ENCODE peak calls at places on chromosomes 4 and X, in seven cellular contexts. Q is heart left ventricle, I is esophagus squamous epithelium, H is left lung, S is left ventricle myocardium inferior, E is thyroid gland, V is K562. A is an unnamed sample.

GRCh38 chr4:112910109-112910736 is 139.2 kb upstream of the ANK2 start:
- DNase-seq in Q (no peak), I (no peak), H (no peak), S (no peak), E (peak; percentile 12), V (no peak), A (no peak)

GRCh38 chr4:176436500-176436973 is 116.8 kb downstream of the SPCS3 start:
- DNase-seq in Q (no peak), I (no peak), H (no peak), S (no peak), E (no peak), V (no peak), A (no peak)

GRCh38 chrX:9955506-9955905 is 11.7 kb upstream of the CLDN34 start:
- DNase-seq in Q (no peak), I (no peak), H (no peak), S (no peak), E (no peak), V (no peak), A (no peak)

GRCh38 chr4:6111354-6111930 is 88.9 kb downstream of the JAKMIP1 start:
- DNase-seq in Q (no peak), I (no peak), H (no peak), S (no peak), E (no peak), V (no peak), A (no peak)

GRCh38 chr4:25654971-25655963 is at the start of gene SLC34A2:
- DNase-seq in Q (no peak), I (no peak), H (peak; percentile 68), S (no peak), E (peak; percentile 70), V (no peak), A (peak; percentile 23)

GRCh38 chrX:12080265-12080664 is 58.0 kb upstream of the FRMPD4 start:
- DNase-seq in Q (no peak), I (no peak), H (no peak), S (no peak), E (no peak), V (peak; percentile 8), A (no peak)

GRCh38 chrX:13716455-13716854 is 18.0 kb downstream of the TRAPPC2 start:
- DNase-seq in Q (no peak), I (no peak), H (no peak), S (no peak), E (no peak), V (no peak), A (no peak)

GRCh38 chrX:69386681-69387080 is 117.4 kb upstream of the NALF2 start:
- DNase-seq in Q (no peak), I (no peak), H (no peak), S (no peak), E (no peak), V (no peak), A (no peak)

GRCh38 chrX:18707442-18708049 is at the start of gene PPEF1:
- DNase-seq in Q (no peak), I (no peak), H (no peak), S (no peak), E (no peak), V (no peak), A (no peak)

GRCh38 chr4:53089940-53090729 is 228.0 kb downstream of the RASL11B start:
- DNase-seq in Q (no peak), I (no peak), H (no peak), S (no peak), E (no peak), V (no peak), A (no peak)

DNA sequence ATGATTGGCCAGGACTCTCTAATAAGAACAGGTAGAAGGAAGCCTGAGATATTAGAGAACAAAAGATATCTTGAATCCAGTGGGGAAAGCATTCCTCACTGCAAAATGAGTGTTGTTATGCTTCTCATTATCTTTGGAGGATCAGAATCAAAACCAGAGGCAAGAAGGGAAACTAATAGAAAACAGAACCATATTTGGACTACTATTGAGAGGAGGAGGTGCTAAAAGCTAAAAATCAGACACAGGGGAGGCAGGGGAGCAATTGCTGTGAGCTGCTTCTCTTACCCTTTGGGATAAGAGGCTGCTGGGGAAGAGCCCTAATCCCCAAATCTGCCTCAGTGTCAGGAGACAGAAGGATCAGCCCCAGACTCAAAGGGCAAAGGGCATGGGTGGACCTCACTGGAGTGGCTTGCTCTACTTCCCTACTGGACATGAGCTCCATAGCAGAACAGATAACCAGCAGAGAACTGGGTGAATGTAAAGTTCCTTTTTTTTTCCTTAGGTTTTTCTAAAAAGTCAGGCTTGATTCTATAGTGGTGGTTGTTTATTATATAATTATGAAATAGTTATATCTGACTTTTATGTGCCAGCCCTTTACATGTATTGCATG is 60.1 kb downstream of the SEPTIN11 start:
- DNase-seq in Q (no peak), I (no peak), H (no peak), S (no peak), E (no peak), V (no peak), A (no peak)
- H3K4me1 ChIP-seq in Q (peaks cover 25% of the 10 kb centered on the region), I (peaks cover 4% of the 10 kb centered on the region), H (peaks cover 18% of the 10 kb centered on the region), S (peaks cover 53% of the 10 kb centered on the region), E (peaks cover 43% of the 10 kb centered on the region), V (no peaks in the 10 kb centered on the region), A (peaks cover 8% of the 10 kb centered on the region)

DNA sequence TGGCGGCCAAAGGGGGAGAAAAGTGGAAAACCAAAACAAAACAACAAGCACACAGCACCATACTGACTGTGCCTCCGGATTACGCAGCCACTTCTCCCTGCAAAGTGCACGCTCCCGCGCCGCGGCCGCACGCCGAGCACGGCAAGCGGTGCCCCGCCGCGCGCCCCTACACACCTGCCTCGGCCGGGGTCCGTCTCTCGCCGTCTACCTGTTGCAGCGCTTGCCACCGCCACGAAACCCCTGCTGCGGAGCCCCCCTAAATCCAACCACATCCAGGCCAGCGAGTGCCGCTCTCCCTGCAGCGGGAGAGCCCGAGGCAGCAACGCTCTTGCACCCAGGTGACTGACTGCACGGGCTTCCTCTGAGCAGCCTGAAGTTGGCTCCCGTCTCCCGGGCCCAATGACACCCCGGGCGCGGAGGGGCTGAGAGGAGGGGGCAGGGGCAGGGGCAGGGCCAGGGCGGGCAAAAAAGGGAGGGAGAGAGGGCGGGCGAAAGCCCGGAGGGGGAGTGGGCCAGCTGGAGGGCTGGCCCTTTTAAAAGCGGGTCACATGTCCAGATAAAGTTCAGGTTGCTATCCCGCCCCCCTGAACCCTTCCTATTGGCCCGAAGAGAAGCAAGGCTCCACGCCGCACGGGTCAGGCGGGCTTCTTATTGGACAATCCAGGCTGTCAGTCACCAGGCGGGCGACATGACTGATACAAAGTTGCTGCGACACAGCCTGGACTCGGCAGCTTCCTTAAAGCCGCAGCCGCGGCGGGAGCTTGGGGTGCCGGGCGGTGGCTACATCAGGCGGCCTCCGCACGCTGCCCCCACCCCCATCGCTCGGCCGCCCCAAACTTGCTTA is at the start of gene NR3C2:
- DNase-seq in Q (peak; percentile 100), I (peak; percentile 95), H (peak; percentile 99), S (peak; percentile 98), E (peak; percentile 100), V (peak; percentile 99), A (peak; percentile 99)
- H3K27me3 ChIP-seq in Q (no peaks in the 10 kb centered on the region), I (no peaks in the 10 kb centered on the region), H (no peaks in the 10 kb centered on the region), S (no peaks in the 10 kb centered on the region), E (no peaks in the 10 kb centered on the region), V (peaks cover 8% of the 10 kb centered on the region), A (no peaks in the 10 kb centered on the region)

GRCh38 chr4:8393593-8394038 is 46.9 kb downstream of the ACOX3 start:
- DNase-seq in Q (peak; percentile 81), I (no peak), H (peak; percentile 49), S (peak; percentile 61), E (peak; percentile 87), V (no peak), A (peak; percentile 43)
- TF ChIP-seq CTCF in Q (no peak), I (no peak), H (no peak), S (no peak), E (peak; percentile 11), V (no peak), A (no peak)

DNA sequence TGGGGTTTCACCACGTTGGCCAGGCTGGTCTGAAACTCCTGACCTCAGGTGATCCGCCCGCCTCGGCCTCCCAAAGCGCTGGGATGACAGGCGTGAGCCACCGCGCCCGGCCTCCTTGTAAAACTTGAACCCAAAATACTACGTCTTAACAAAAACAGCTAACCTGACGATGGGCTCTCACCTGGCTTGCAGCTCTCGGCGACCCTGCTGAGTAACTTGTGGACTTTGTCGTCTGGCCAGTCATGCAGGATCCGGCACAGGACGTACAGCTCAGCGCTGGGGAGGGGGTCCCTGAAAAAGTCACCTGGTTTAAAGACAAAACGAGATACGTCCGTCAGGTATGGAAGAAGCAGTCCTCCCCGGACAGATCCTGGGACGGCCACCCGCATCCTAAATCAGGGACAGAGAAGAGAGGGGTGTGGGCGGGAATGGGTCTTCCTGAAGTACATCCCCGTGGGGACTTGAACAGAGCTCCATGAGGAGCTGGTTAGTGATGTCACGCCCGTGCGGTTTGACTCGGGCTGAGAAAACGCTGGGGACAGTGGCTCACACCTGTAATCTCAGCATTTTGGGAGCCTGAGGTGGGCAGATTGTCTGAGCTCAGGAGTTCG is 20.7 kb upstream of the SLC25A6 start:
- DNase-seq in Q (no peak), I (no peak), H (no peak), S (no peak), E (no peak), V (no peak), A (peak; percentile 41)
- H3K4me1 ChIP-seq in Q (no peaks in the 10 kb centered on the region), I (no peaks in the 10 kb centered on the region), H (no peaks in the 10 kb centered on the region), S (no peaks in the 10 kb centered on the region), E (no peaks in the 10 kb centered on the region), V (no peaks in the 10 kb centered on the region), A (no peaks in the 10 kb centered on the region)

A was measured in breast epithelium.